ENCODE peak calls at places on chromosomes 6 and 20, in six cellular contexts. One of them, this sample, is unnamed.

GRCh38 chr6:72559067-72559466 is 62.8 kb upstream of the KCNQ5 start:
- DNase-seq in vagina: no peak
- DNase-seq in cardiac muscle cell: no peak
- DNase-seq in HCT116: no peak
- DNase-seq in fibroblast of lung: no peak
- DNase-seq in GM23338: no peak
- DNase-seq in this sample: no peak

GRCh38 chr6:115891111-115891669 is 169.5 kb downstream of the FRK start:
- DNase-seq in vagina: no peak
- DNase-seq in cardiac muscle cell: peak
- DNase-seq in HCT116: peak
- DNase-seq in fibroblast of lung: peak
- DNase-seq in GM23338: no peak
- DNase-seq in this sample: no peak

GRCh38 chr6:90005048-90005827 is 111.0 kb downstream of the GJA10 start:
- DNase-seq in vagina: no peak
- DNase-seq in cardiac muscle cell: no peak
- DNase-seq in HCT116: no peak
- DNase-seq in fibroblast of lung: no peak
- DNase-seq in GM23338: no peak
- DNase-seq in this sample: peak

GRCh38 chr20:48006036-48006833 is 221.0 kb upstream of the SULF2 start:
- DNase-seq in vagina: no peak
- DNase-seq in cardiac muscle cell: peak
- DNase-seq in HCT116: no peak
- DNase-seq in fibroblast of lung: no peak
- DNase-seq in GM23338: no peak
- DNase-seq in this sample: no peak

GRCh38 chr20:14644698-14645097 is 307.3 kb upstream of the FLRT3 start:
- DNase-seq in vagina: no peak
- DNase-seq in cardiac muscle cell: no peak
- DNase-seq in HCT116: no peak
- DNase-seq in fibroblast of lung: no peak
- DNase-seq in GM23338: no peak
- DNase-seq in this sample: no peak

GRCh38 chr6:149057464-149057840 is 260.1 kb upstream of the TAB2 start:
- DNase-seq in vagina: no peak
- DNase-seq in cardiac muscle cell: no peak
- DNase-seq in HCT116: no peak
- DNase-seq in fibroblast of lung: no peak
- DNase-seq in GM23338: no peak
- DNase-seq in this sample: no peak

GRCh38 chr6:118562959-118563358 is 14.9 kb downstream of the PLN start:
- DNase-seq in vagina: no peak
- DNase-seq in cardiac muscle cell: no peak
- DNase-seq in HCT116: no peak
- DNase-seq in fibroblast of lung: no peak
- DNase-seq in GM23338: no peak
- DNase-seq in this sample: no peak

GRCh38 chr6:37903671-37904355 is 84.3 kb downstream of the ZFAND3 start:
- DNase-seq in vagina: no peak
- DNase-seq in cardiac muscle cell: no peak
- DNase-seq in HCT116: no peak
- DNase-seq in fibroblast of lung: no peak
- DNase-seq in GM23338: no peak
- DNase-seq in this sample: no peak

GRCh38 chr6:155150967-155151671 is 112.7 kb upstream of the CLDN20 start:
- DNase-seq in vagina: no peak
- DNase-seq in cardiac muscle cell: no peak
- DNase-seq in HCT116: no peak
- DNase-seq in fibroblast of lung: no peak
- DNase-seq in GM23338: no peak
- DNase-seq in this sample: no peak

GRCh38 chr6:170089937-170090335 is 200.9 kb downstream of the DLL1 start:
- DNase-seq in vagina: no peak
- DNase-seq in cardiac muscle cell: peak
- DNase-seq in HCT116: no peak
- DNase-seq in fibroblast of lung: no peak
- DNase-seq in GM23338: no peak
- DNase-seq in this sample: peak

GRCh38 chr20:13736792-13737191 is 47.9 kb downstream of the ESF1 start:
- DNase-seq in vagina: no peak
- DNase-seq in cardiac muscle cell: peak
- DNase-seq in HCT116: no peak
- DNase-seq in fibroblast of lung: peak
- DNase-seq in GM23338: no peak
- DNase-seq in this sample: no peak

GRCh38 chr6:145865175-145865574 is 50.6 kb upstream of the FBXO30 start:
- DNase-seq in vagina: no peak
- DNase-seq in cardiac muscle cell: no peak
- DNase-seq in HCT116: no peak
- DNase-seq in fibroblast of lung: peak
- DNase-seq in GM23338: no peak
- DNase-seq in this sample: no peak

GRCh38 chr6:37104935-37105781 is 64.8 kb upstream of the PIM1 start:
- DNase-seq in vagina: no peak
- DNase-seq in cardiac muscle cell: no peak
- DNase-seq in HCT116: no peak
- DNase-seq in fibroblast of lung: no peak
- DNase-seq in GM23338: peak
- DNase-seq in this sample: no peak

GRCh38 chr6:28280595-28281287 is 631 bp upstream of the PGBD1 start:
- DNase-seq in vagina: no peak
- DNase-seq in cardiac muscle cell: no peak
- DNase-seq in HCT116: no peak
- DNase-seq in fibroblast of lung: no peak
- DNase-seq in GM23338: no peak
- DNase-seq in this sample: no peak

GRCh38 chr6:28277746-28278145 is 3.6 kb upstream of the PGBD1 start:
- DNase-seq in vagina: no peak
- DNase-seq in cardiac muscle cell: no peak
- DNase-seq in HCT116: no peak
- DNase-seq in fibroblast of lung: peak
- DNase-seq in GM23338: no peak
- DNase-seq in this sample: no peak

GRCh38 chr6:28281288-28282064 is at the start of gene PGBD1:
- DNase-seq in vagina: no peak
- DNase-seq in cardiac muscle cell: peak
- DNase-seq in HCT116: peak
- DNase-seq in fibroblast of lung: peak
- DNase-seq in GM23338: peak
- DNase-seq in this sample: peak

DNA sequence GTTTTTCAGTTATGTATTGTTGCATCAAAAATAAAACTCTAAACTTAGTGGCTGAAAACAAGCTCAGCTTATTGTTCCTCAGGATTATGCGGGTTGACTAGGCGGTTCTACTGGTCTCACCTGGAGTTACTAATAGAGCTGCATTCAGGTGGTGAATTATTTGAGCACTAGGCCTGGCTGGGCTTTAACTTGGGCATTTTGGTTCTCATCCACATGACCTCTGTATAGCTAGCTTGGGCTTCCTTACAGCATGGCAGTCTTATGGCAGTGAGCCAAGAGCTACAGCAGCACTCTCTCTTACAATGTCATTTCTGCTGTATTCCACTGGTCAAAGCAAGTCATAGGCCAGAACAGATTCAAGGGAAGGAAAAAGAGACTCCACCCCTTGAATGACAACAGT is 1.6 kb downstream of the PGBD1 start:
- DNase-seq in vagina: no peak
- DNase-seq in cardiac muscle cell: no peak
- DNase-seq in HCT116: no peak
- DNase-seq in fibroblast of lung: peak
- DNase-seq in GM23338: no peak
- DNase-seq in this sample: no peak
- H3K4me3 ChIP-seq in vagina: no peak
- H3K4me3 ChIP-seq in cardiac muscle cell: no peak
- H3K4me3 ChIP-seq in HCT116: no peak
- H3K4me3 ChIP-seq in fibroblast of lung: no peak
- H3K4me3 ChIP-seq in GM23338: peak
- H3K4me3 ChIP-seq in this sample: no peak

GRCh38 chr6:71419954-71420692 is 131.5 kb downstream of the OGFRL1 start:
- DNase-seq in vagina: no peak
- DNase-seq in cardiac muscle cell: peak
- DNase-seq in HCT116: no peak
- DNase-seq in fibroblast of lung: peak
- DNase-seq in GM23338: peak
- DNase-seq in this sample: peak
- H3K4me3 ChIP-seq in vagina: peak
- H3K4me3 ChIP-seq in cardiac muscle cell: peak
- H3K4me3 ChIP-seq in HCT116: no peak
- H3K4me3 ChIP-seq in fibroblast of lung: peak
- H3K4me3 ChIP-seq in GM23338: peak
- H3K4me3 ChIP-seq in this sample: peak

DNA sequence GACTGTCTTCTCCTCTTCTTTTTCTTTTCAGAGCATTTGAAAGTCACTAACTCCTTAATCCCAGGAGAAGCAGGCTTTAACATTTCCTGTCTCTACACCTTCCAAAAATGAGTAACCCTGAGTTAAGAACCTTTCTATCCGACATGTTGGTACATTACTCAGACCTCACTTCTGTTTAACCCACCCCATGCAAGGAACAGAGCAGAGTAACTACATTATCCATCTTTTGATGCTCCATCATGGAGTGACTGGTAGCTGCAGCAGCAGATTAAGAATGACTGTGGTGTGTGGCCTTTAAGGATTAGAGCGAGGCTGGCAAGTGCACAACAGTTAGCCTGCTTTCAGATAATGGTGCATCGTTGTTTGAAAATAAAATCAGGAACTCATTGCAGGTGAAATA is 2.0 kb downstream of the TRAF3IP2 start:
- DNase-seq in vagina: no peak
- DNase-seq in cardiac muscle cell: no peak
- DNase-seq in HCT116: no peak
- DNase-seq in fibroblast of lung: no peak
- DNase-seq in GM23338: no peak
- DNase-seq in this sample: no peak
- H3K4me3 ChIP-seq in vagina: peak
- H3K4me3 ChIP-seq in cardiac muscle cell: peak
- H3K4me3 ChIP-seq in HCT116: no peak
- H3K4me3 ChIP-seq in fibroblast of lung: peak
- H3K4me3 ChIP-seq in GM23338: peak
- H3K4me3 ChIP-seq in this sample: no peak

GRCh38 chr20:45833883-45834796 is 541 bp downstream of the SNX21 start:
- DNase-seq in vagina: no peak
- DNase-seq in cardiac muscle cell: peak
- DNase-seq in HCT116: no peak
- DNase-seq in fibroblast of lung: peak
- DNase-seq in GM23338: peak
- DNase-seq in this sample: peak

GRCh38 chr20:45834797-45835161 is 1.2 kb downstream of the SNX21 start:
- DNase-seq in vagina: no peak
- DNase-seq in cardiac muscle cell: no peak
- DNase-seq in HCT116: no peak
- DNase-seq in fibroblast of lung: no peak
- DNase-seq in GM23338: no peak
- DNase-seq in this sample: no peak

GRCh38 chr20:45833030-45833882 is at the start of gene SNX21:
- DNase-seq in vagina: no peak
- DNase-seq in cardiac muscle cell: peak
- DNase-seq in HCT116: no peak
- DNase-seq in fibroblast of lung: peak
- DNase-seq in GM23338: peak
- DNase-seq in this sample: peak

GRCh38 chr20:45836841-45837240 is 3.2 kb downstream of the SNX21 start:
- DNase-seq in vagina: no peak
- DNase-seq in cardiac muscle cell: peak
- DNase-seq in HCT116: no peak
- DNase-seq in fibroblast of lung: peak
- DNase-seq in GM23338: no peak
- DNase-seq in this sample: no peak

GRCh38 chr20:45835230-45836224 is 1.9 kb downstream of the SNX21 start:
- DNase-seq in vagina: no peak
- DNase-seq in cardiac muscle cell: no peak
- DNase-seq in HCT116: no peak
- DNase-seq in fibroblast of lung: peak
- DNase-seq in GM23338: no peak
- DNase-seq in this sample: peak
- H3K4me3 ChIP-seq in vagina: peak
- H3K4me3 ChIP-seq in cardiac muscle cell: no peak
- H3K4me3 ChIP-seq in HCT116: no peak
- H3K4me3 ChIP-seq in fibroblast of lung: peak
- H3K4me3 ChIP-seq in GM23338: peak
- H3K4me3 ChIP-seq in this sample: no peak

This sample was measured in mucosa of descending colon.